ENCODE peak calls at places on chromosomes 12 and 14, in six cellular contexts. D is OCI-LY7, L is BJ, N is gastrocnemius medialis, V is heart right ventricle, A is lung. I is an unnamed sample.

GRCh38 chr12:82458101-82458500 is 99.8 kb downstream of the METTL25 start:
- DNase-seq in D (no peak), L (no peak), N (no peak), V (no peak), A (no peak), I (no peak)

GRCh38 chr14:22039938-22040780 is 366.5 kb upstream of the OR4E1 start:
- DNase-seq in D (peak; percentile 42), L (no peak), N (no peak), V (no peak), A (no peak), I (no peak)

GRCh38 chr14:104843006-104843405 is 22.1 kb upstream of the CEP170B start:
- DNase-seq in D (no peak), L (no peak), N (no peak), V (no peak), A (no peak), I (no peak)

GRCh38 chr14:76810953-76811400 is 1.7 kb downstream of the ANGEL1 start:
- DNase-seq in D (peak; percentile 56), L (no peak), N (no peak), V (no peak), A (no peak), I (no peak)

GRCh38 chr12:105820407-105821140 is 318.2 kb downstream of the NUAK1 start:
- DNase-seq in D (no peak), L (peak; percentile 90), N (peak; percentile 85), V (no peak), A (peak; percentile 34), I (peak; percentile 72)

GRCh38 chr12:105640780-105641179 is 310.3 kb downstream of the C12orf75 start:
- DNase-seq in D (no peak), L (no peak), N (no peak), V (no peak), A (no peak), I (no peak)

GRCh38 chr14:68593806-68594536 is 198.9 kb downstream of the ZFP36L1 start:
- DNase-seq in D (peak; percentile 51), L (no peak), N (peak; percentile 12), V (no peak), A (no peak), I (no peak)

GRCh38 chr12:81077686-81078441 is at the start of gene ACSS3:
- DNase-seq in D (no peak), L (no peak), N (peak; percentile 58), V (peak; percentile 78), A (peak; percentile 65), I (peak; percentile 83)

GRCh38 chr12:18932715-18933114 is 194.8 kb downstream of the CAPZA3 start:
- DNase-seq in D (no peak), L (peak; percentile 15), N (no peak), V (no peak), A (no peak), I (no peak)

GRCh38 chr14:33810308-33810707 is 140.6 kb downstream of the EGLN3 start:
- DNase-seq in D (no peak), L (no peak), N (no peak), V (no peak), A (no peak), I (no peak)

GRCh38 chr14:98167702-98168101 is 1104.3 kb downstream of the BCL11B start:
- DNase-seq in D (no peak), L (no peak), N (no peak), V (no peak), A (no peak), I (no peak)

GRCh38 chr14:23061995-23062394 is 4.7 kb upstream of the CDH24 start:
- DNase-seq in D (no peak), L (peak; percentile 83), N (peak; percentile 83), V (peak; percentile 63), A (peak; percentile 83), I (peak; percentile 86)

GRCh38 chr14:68611611-68612010 is 181.3 kb downstream of the ZFP36L1 start:
- DNase-seq in D (no peak), L (no peak), N (no peak), V (no peak), A (no peak), I (no peak)

GRCh38 chr14:51205486-51205885 is 34.6 kb upstream of the TMX1 start:
- DNase-seq in D (no peak), L (no peak), N (no peak), V (no peak), A (no peak), I (no peak)

GRCh38 chr14:100784523-100785337 is 41.2 kb upstream of the MEG3 start:
- DNase-seq in D (no peak), L (no peak), N (no peak), V (no peak), A (no peak), I (no peak)

GRCh38 chr12:87413784-87414183 is 615.4 kb downstream of the C12orf50 start:
- DNase-seq in D (no peak), L (no peak), N (no peak), V (no peak), A (no peak), I (no peak)

GRCh38 chr12:3533703-3534386 is 42.8 kb downstream of the PRMT8 start:
- DNase-seq in D (no peak), L (no peak), N (peak; percentile 54), V (peak; percentile 73), A (peak; percentile 59), I (no peak)

GRCh38 chr14:57549765-57550420 is 56.2 kb upstream of the CCDC198 start:
- DNase-seq in D (no peak), L (no peak), N (no peak), V (no peak), A (no peak), I (no peak)

GRCh38 chr14:78131616-78132015 is 38.6 kb upstream of the NRXN3 start:
- DNase-seq in D (no peak), L (no peak), N (no peak), V (no peak), A (no peak), I (no peak)

GRCh38 chr12:62912644-62913043 is 22.3 kb downstream of the PPM1H start:
- DNase-seq in D (no peak), L (no peak), N (no peak), V (no peak), A (no peak), I (no peak)

GRCh38 chr14:102991376-102991775 is 66.0 kb downstream of the CDC42BPB start:
- DNase-seq in D (no peak), L (no peak), N (no peak), V (no peak), A (no peak), I (no peak)

GRCh38 chr14:102998393-102998792 is 59.0 kb downstream of the CDC42BPB start:
- DNase-seq in D (no peak), L (no peak), N (no peak), V (no peak), A (no peak), I (peak; percentile 33)

GRCh38 chr14:102993523-102993922 is 63.8 kb downstream of the CDC42BPB start:
- DNase-seq in D (no peak), L (peak; percentile 24), N (no peak), V (no peak), A (peak; percentile 34), I (no peak)

GRCh38 chr14:102996941-102997340 is 60.4 kb downstream of the CDC42BPB start:
- DNase-seq in D (no peak), L (no peak), N (no peak), V (no peak), A (no peak), I (no peak)

DNA sequence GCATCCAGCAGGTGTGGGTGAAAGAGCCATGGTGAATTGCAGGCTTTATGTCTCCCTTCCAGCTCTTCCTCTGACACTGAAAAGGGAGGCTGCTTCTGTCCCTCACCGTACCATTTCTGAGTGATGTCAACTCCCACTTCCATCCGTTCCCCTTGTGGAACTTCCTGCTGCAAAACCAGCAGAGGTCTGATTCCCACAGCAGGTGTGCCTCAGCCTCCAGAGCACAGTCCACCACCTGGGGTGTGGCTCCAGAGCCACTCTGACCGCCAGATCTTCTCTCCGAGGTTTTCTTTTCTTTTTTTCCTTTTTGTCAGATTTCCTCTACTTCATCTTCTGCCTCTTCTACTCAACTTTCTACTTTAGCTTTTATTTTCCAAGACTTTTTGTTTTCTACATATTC is 62.7 kb downstream of the CDC42BPB start:
- DNase-seq in D (no peak), L (no peak), N (no peak), V (no peak), A (no peak), I (no peak)
- H3K36me3 ChIP-seq in D (no peaks in the 10 kb centered on the region), L (peaks cover 27% of the 10 kb centered on the region), N (no peaks in the 10 kb centered on the region), V (peaks cover 8% of the 10 kb centered on the region), A (peaks cover 40% of the 10 kb centered on the region), I (no peaks in the 10 kb centered on the region)

GRCh38 chr12:27303139-27304111 is 29.2 kb upstream of the BMAL2 start:
- DNase-seq in D (no peak), L (no peak), N (no peak), V (no peak), A (no peak), I (no peak)
- H3K36me3 ChIP-seq in D (no peaks in the 10 kb centered on the region), L (peaks cover 2% of the 10 kb centered on the region), N (no peaks in the 10 kb centered on the region), V (peaks cover 7% of the 10 kb centered on the region), A (peaks cover 4% of the 10 kb centered on the region), I (peaks cover 4% of the 10 kb centered on the region)

DNA sequence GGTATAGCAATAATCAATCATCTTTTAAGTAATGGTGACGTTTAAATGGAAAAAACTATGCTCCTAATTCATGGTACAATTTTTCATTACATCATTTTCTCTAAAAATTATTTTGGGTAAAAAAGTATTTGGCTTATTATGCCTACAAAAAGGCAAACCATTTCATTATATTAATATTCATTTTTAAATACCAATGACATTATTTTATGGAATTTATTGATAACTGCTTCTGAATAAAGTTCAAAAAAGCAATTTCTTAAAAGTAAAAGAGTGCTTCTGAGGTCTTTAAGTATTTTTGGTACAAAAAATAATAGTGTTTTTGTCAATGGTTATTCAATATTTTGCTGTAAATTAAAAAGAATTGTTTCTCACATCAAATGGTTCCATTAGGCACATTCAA is 12.2 kb downstream of the SLC38A2 start:
- DNase-seq in D (no peak), L (no peak), N (no peak), V (no peak), A (no peak), I (no peak)
- H3K36me3 ChIP-seq in D (peaks cover 74% of the 10 kb centered on the region), L (peaks cover 19% of the 10 kb centered on the region), N (peaks cover 14% of the 10 kb centered on the region), V (peaks cover 59% of the 10 kb centered on the region), A (peaks cover 15% of the 10 kb centered on the region), I (peaks cover 1% of the 10 kb centered on the region)

DNA sequence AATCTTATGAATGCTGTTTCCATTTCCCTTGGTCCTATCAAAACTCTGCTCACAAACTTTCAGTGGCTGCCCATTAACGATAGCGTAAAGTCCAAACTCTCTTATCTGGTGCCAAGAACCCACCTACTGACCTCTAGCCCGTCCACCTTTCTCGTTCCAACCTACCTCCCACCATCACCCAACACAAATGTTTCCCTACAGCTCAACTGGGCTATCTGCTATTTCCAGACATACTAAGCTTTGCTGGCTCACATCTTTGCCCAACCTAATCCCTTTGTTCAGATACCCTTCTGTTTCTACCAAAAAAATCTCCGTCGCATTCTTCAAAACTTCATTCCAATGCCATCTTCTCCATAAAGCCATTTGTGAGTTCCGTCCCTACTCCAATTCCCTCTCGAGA is 7.6 kb upstream of the NOP2 start:
- DNase-seq in D (no peak), L (no peak), N (no peak), V (no peak), A (no peak), I (no peak)
- H3K36me3 ChIP-seq in D (peaks cover 90% of the 10 kb centered on the region), L (peaks cover 28% of the 10 kb centered on the region), N (peaks cover 4% of the 10 kb centered on the region), V (peaks cover 93% of the 10 kb centered on the region), A (peaks cover 58% of the 10 kb centered on the region), I (peaks cover 7% of the 10 kb centered on the region)